ENCODE peak calls at places on chromosomes 4 and X, in eight cellular contexts. F is kidney epithelial cell, V is tibial artery, E is cardiac fibroblast, O is epithelial cell of esophagus, L is heart left ventricle, B is adrenal gland, S is A549. W is an unnamed sample.

GRCh38 chr4:156197216-156197615 is 243.6 kb upstream of the CTSO start:
- DNase-seq in F (peak), V (no peak), E (no peak), O (no peak), L (no peak), B (no peak), S (no peak), W (no peak)

GRCh38 chrX:15269618-15270521 is at the start of gene ASB9:
- DNase-seq in F (peak), V (peak), E (peak), O (peak), L (peak), B (peak), S (peak), W (peak)

GRCh38 chrX:106752101-106752678 is 25.7 kb downstream of the RNF128 start:
- DNase-seq in F (no peak), V (no peak), E (peak), O (peak), L (no peak), B (no peak), S (peak), W (peak)

GRCh38 chr4:2261110-2261852 is 628 bp downstream of the MXD4 start:
- DNase-seq in F (no peak), V (peak), E (peak), O (peak), L (peak), B (no peak), S (peak), W (peak)

GRCh38 chrX:2445662-2446623 is 54.8 kb downstream of the DHRSX start:
- DNase-seq in F (no peak), V (no peak), E (no peak), O (no peak), L (no peak), B (no peak), S (peak), W (no peak)

GRCh38 chr4:74473155-74473811 is 28.3 kb downstream of the AREG start:
- DNase-seq in F (peak), V (peak), E (peak), O (peak), L (no peak), B (no peak), S (peak), W (peak)

GRCh38 chr4:78120144-78120880 is 63.2 kb downstream of the FRAS1 start:
- DNase-seq in F (no peak), V (no peak), E (no peak), O (no peak), L (no peak), B (no peak), S (no peak), W (no peak)

GRCh38 chrX:119655125-119655524 is 37.8 kb downstream of the SEPTIN6 start:
- DNase-seq in F (peak), V (no peak), E (peak), O (peak), L (peak), B (peak), S (peak), W (peak)

GRCh38 chrX:118702741-118703140 is 24.7 kb upstream of the IL13RA1 start:
- DNase-seq in F (no peak), V (no peak), E (no peak), O (peak), L (no peak), B (no peak), S (no peak), W (no peak)

GRCh38 chr4:7640136-7640535 is 205.4 kb upstream of the PSAPL1 start:
- DNase-seq in F (no peak), V (no peak), E (no peak), O (no peak), L (no peak), B (no peak), S (no peak), W (no peak)

GRCh38 chrX:93419642-93420041 is 253.7 kb downstream of the NAP1L3 start:
- DNase-seq in F (no peak), V (no peak), E (no peak), O (no peak), L (no peak), B (no peak), S (no peak), W (no peak)

GRCh38 chrX:15686818-15687685 is 22.4 kb upstream of the CLTRN start:
- DNase-seq in F (no peak), V (peak), E (peak), O (peak), L (peak), B (peak), S (peak), W (peak)

GRCh38 chr4:119299221-119300071 is 22.5 kb downstream of the FABP2 start:
- DNase-seq in F (no peak), V (no peak), E (peak), O (peak), L (no peak), B (no peak), S (peak), W (peak)

GRCh38 chr4:120871173-120871572 is 51.4 kb downstream of the PRDM5 start:
- DNase-seq in F (no peak), V (no peak), E (no peak), O (no peak), L (no peak), B (no peak), S (no peak), W (no peak)

GRCh38 chr4:138910914-138911336 is 104.7 kb upstream of the NOCT start:
- DNase-seq in F (peak), V (peak), E (peak), O (peak), L (peak), B (peak), S (peak), W (peak)

GRCh38 chrX:3699841-3700381 is 13.5 kb downstream of the PRKX start:
- DNase-seq in F (no peak), V (no peak), E (no peak), O (no peak), L (no peak), B (no peak), S (no peak), W (no peak)

GRCh38 chr4:25442863-25443307 is 65.8 kb downstream of the ANAPC4 start:
- DNase-seq in F (no peak), V (no peak), E (no peak), O (no peak), L (no peak), B (no peak), S (no peak), W (no peak)

GRCh38 chr4:145865274-145865941 is 73.2 kb downstream of the ZNF827 start:
- DNase-seq in F (no peak), V (no peak), E (no peak), O (no peak), L (no peak), B (no peak), S (no peak), W (no peak)

GRCh38 chr4:48296330-48296729 is 26.7 kb upstream of the TEC start:
- DNase-seq in F (no peak), V (no peak), E (no peak), O (no peak), L (no peak), B (no peak), S (no peak), W (no peak)

GRCh38 chr4:48913346-48913745 is 6.8 kb upstream of the OCIAD2 start:
- DNase-seq in F (peak), V (no peak), E (peak), O (peak), L (no peak), B (peak), S (peak), W (peak)

GRCh38 chr4:123488916-123489315 is 92.3 kb downstream of the SPRY1 start:
- DNase-seq in F (peak), V (no peak), E (peak), O (peak), L (no peak), B (no peak), S (peak), W (peak)

GRCh38 chr4:1991087-1991486 is 17.7 kb downstream of the NELFA start:
- DNase-seq in F (no peak), V (no peak), E (no peak), O (no peak), L (no peak), B (no peak), S (no peak), W (no peak)

GRCh38 chr4:39085891-39086290 is 23.9 kb downstream of the KLHL5 start:
- DNase-seq in F (no peak), V (no peak), E (peak), O (no peak), L (no peak), B (no peak), S (no peak), W (peak)

GRCh38 chrX:9927638-9928037 is 39.5 kb upstream of the CLDN34 start:
- DNase-seq in F (no peak), V (no peak), E (no peak), O (peak), L (no peak), B (no peak), S (no peak), W (no peak)
- H3K4me3 ChIP-seq in F (no peak), V (no peak), E (no peak), O (no peak), L (no peak), B (no peak), S (no peak), W (no peak)

DNA sequence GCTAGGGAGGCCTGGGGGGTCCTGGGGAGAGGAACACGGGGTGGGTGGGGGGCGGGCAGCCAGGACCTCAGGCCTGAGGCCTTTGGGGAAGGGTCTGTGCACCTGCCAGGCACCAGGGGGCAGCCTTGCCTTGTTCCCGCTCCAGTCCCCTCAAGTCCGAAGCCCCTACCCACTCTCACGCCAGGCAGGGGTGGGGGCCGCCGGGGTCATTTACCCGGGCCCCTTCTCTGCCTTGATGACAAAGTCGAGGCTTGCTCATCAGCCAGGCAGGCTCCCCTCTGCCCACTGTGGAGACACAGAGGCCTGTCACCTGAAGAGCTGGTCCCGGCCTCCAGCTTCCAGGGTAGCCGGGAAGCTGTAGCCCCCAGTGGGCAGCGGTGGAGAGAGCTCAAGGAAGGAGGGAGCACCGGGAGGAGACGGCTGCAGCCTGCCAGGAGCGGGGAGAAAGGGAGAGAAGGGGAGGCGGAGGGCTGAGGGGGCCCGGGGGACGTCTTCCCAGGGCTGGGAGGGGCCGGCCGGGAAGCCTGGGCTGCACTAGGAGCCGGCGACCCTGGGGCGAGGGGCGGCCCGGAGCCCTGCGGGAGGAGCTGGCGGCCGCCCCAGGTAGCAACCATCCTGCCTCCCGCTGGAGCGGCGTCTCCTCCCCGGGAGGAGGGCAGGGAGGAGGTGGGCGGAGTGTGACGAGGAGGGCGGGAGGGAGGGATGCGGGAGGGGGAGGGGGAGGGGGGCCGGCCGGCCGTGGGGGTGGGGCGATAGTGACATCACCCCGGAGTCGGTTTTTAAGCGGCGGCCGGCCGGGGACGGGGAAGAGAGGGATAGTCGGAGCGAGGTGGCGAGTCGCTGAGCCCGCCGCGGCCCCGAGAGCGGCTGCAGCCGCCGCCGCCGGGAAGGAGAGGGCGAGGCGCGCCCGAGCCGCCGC is at the start of gene SLC6A8:
- DNase-seq in F (no peak), V (peak), E (peak), O (peak), L (peak), B (peak), S (peak), W (peak)
- TF ChIP-seq CTCF in F (peak), V (no peak), E (no peak), O (no peak), L (peak), B (no peak), S (peak), W (peak)

GRCh38 chr4:76831475-76832390 is 66.2 kb downstream of the SOWAHB start:
- DNase-seq in F (no peak), V (no peak), E (peak), O (peak), L (no peak), B (no peak), S (no peak), W (no peak)
- H3K4me3 ChIP-seq in F (peak), V (no peak), E (no peak), O (no peak), L (no peak), B (no peak), S (peak), W (peak)

DNA sequence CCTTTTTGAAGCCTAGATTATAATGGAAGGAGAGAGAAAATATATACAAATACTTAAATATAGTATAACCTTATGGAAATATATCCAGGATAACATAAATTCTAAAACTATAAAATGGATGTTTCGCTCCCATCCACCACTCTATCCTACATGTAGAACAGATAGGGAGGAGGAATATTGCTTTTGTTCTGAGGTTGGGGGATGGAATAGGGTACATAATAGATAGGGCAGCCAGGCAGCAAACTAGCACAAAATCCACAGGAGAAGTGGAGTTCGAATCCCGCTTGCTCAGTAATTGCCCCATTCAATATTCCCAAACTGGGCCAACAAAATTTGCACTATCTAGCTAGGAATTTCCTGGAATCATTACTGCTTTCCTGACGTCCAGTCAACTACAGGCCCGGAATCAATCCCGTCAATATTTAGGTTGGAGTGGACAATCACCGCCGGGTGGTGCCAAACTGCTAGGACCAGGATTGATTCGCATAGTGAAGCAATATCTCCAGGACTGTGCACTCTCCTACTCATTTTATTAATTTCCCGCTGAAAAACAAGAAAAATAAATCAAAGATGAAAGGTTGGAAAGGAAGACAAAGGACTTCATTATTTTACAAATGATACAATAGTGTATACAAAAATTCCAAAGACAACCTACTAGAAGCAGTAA is 40.4 kb upstream of the PAPSS1 start:
- DNase-seq in F (no peak), V (no peak), E (peak), O (peak), L (no peak), B (no peak), S (peak), W (no peak)
- TF ChIP-seq CTCF in F (peak), V (no peak), E (peak), O (peak), L (no peak), B (no peak), S (peak), W (peak)

W was measured in AG10803.